ENCODE peak calls at places on chromosomes 2 and 18, in nine cellular contexts. A is BJ, K is left ventricle myocardium inferior, J is astrocyte, L is spleen, M is nephron progenitor cell, O is GM13977, Y is endothelial cell, U is neural progenitor cell. R is an unnamed sample.

GRCh38 chr2:96131818-96132745 is 6.2 kb downstream of the ASTL start:
- DNase-seq in L (no peak), M (no peak), Y (no peak), K (no peak), U (no peak), O (no peak), A (no peak), J (no peak), R (no peak)

GRCh38 chr2:120522151-120522751 is 176.3 kb downstream of the INHBB start:
- DNase-seq in M (no peak), A (no peak), U (peak; percentile 60), L (peak; percentile 69), K (peak; percentile 37), Y (no peak), O (no peak), J (no peak), R (no peak)

GRCh38 chr2:15352363-15352762 is 208.8 kb downstream of the NBAS start:
- DNase-seq in A (no peak), M (no peak), L (no peak), J (no peak), K (no peak), Y (no peak), U (no peak), O (no peak), R (no peak)

GRCh38 chr2:19235308-19235707 is 123.1 kb downstream of the OSR1 start:
- DNase-seq in Y (no peak), A (peak; percentile 47), K (no peak), M (no peak), J (peak; percentile 12), L (no peak), O (no peak), U (no peak), R (no peak)

GRCh38 chr2:159574246-159574645 is 42.1 kb downstream of the BAZ2B start:
- DNase-seq in Y (no peak), J (peak; percentile 12), L (no peak), U (no peak), K (no peak), O (no peak), M (no peak), A (peak; percentile 14), R (no peak)

GRCh38 chr2:14903709-14904374 is 271.3 kb downstream of the LRATD1 start:
- DNase-seq in J (no peak), K (no peak), Y (peak; percentile 70), O (peak; percentile 78), M (peak; percentile 60), A (no peak), U (peak; percentile 78), L (peak; percentile 77), R (peak; percentile 82)

GRCh38 chr2:230885467-230886130 is 20.9 kb downstream of the ITM2C start:
- DNase-seq in L (peak; percentile 76), M (peak; percentile 64), K (no peak), Y (no peak), J (peak; percentile 57), O (peak; percentile 64), U (peak; percentile 88), A (no peak), R (peak; percentile 79)

GRCh38 chr18:74204543-74205152 is 56.3 kb downstream of the TIMM21 start:
- DNase-seq in L (no peak), A (no peak), M (no peak), U (no peak), J (no peak), O (no peak), Y (no peak), K (no peak), R (no peak)

GRCh38 chr2:129906139-129906860 is 73.2 kb upstream of the RAB6C start:
- DNase-seq in L (no peak), J (no peak), U (no peak), M (no peak), Y (no peak), O (no peak), K (no peak), A (no peak), R (no peak)

GRCh38 chr2:102615620-102616436 is 3.5 kb upstream of the SLC9A2 start:
- DNase-seq in O (peak; percentile 82), Y (peak; percentile 40), L (peak; percentile 88), J (peak; percentile 24), U (peak; percentile 83), K (peak; percentile 35), A (no peak), M (peak; percentile 65), R (peak; percentile 72)

GRCh38 chr18:35807942-35808341 is 164.5 kb upstream of the RMP24 start:
- DNase-seq in Y (no peak), O (no peak), M (no peak), L (no peak), U (no peak), A (no peak), K (no peak), J (no peak), R (no peak)

GRCh38 chr2:71891719-71892118 is 255.9 kb downstream of the CYP26B1 start:
- DNase-seq in A (no peak), M (no peak), Y (no peak), K (no peak), J (no peak), L (no peak), U (no peak), O (no peak), R (peak; percentile 3)

GRCh38 chr18:73884868-73885267 is 262.8 kb downstream of the FBXO15 start:
- DNase-seq in J (no peak), L (no peak), Y (no peak), M (no peak), O (no peak), U (no peak), A (no peak), K (no peak), R (no peak)

GRCh38 chr2:42917374-42918017 is 125.1 kb upstream of the HAAO start:
- DNase-seq in L (no peak), J (peak; percentile 82), U (no peak), O (no peak), Y (no peak), K (no peak), A (peak; percentile 77), M (no peak), R (no peak)

GRCh38 chr18:24176727-24177416 is 38.0 kb downstream of the CABYR start:
- DNase-seq in O (peak; percentile 64), A (no peak), Y (peak; percentile 73), J (no peak), M (peak; percentile 72), L (peak; percentile 84), U (peak; percentile 86), K (peak; percentile 42), R (peak; percentile 72)

GRCh38 chr18:37778417-37779165 is 213.0 kb upstream of the CELF4 start:
- DNase-seq in K (peak; percentile 45), J (no peak), U (peak; percentile 88), O (peak; percentile 66), M (peak; percentile 92), Y (peak; percentile 89), L (peak; percentile 82), A (no peak), R (peak; percentile 72)

DNA sequence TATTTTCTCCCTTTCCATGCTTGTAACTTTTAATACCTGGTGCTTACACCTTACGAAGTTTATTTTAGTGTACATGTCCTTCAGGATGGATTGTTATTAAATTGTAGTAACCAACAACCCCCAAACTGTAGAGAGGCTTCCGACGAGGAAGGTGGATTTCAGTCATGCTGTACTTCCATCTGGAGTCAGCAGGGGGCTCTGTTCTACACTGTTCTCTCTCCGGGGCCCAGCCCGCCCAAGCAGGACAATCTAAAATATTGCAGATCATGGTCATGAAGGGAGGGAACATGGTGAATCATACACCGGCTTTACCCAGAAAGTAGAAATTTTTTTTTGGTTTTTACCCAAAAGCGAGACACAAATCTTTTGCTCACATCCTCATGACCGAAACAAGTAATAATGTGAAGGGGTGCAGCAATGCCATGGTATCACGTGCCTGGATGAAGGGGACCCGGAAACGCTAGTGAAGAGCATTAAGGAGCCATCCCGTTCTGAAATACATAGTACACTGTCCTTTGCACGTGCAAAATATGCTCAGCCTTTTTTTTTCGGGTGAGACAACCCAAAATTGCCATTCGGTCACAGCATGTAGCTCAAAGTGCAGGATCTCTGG is 884.8 kb downstream of the EPHA4 start:
- DNase-seq in M (peak; percentile 73), O (peak; percentile 47), A (no peak), K (peak; percentile 60), U (peak; percentile 72), J (peak; percentile 46), Y (peak; percentile 67), L (peak; percentile 77), R (peak; percentile 46)
- TF ChIP-seq CTCF in M (peak; percentile 82), O (peak; percentile 80), A (peak; percentile 87), K (peak; percentile 94), U (peak; percentile 95), J (peak; percentile 77), Y (peak; percentile 86), L (peak; percentile 52), R (peak; percentile 68)

DNA sequence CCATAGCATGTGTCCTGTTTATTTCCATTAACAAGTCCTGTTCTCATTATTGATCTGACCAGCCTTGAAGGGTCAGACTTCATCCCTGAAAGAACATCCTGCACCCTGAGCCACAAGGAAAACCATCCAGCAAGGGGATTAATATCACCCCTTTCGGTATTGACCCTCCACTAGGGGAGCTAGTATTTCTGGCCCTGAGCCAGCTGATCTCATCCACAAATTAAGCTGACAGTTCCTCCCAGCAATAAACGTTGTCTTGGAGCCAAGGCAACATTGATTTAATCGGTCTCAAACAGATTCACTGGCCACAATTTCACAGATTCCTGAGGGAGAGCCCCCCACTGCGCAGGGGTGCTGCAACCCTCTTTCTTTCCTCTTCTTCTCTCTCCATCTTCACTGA is 353.1 kb upstream of the FANCL start:
- DNase-seq in A (no peak), Y (peak; percentile 5), U (peak; percentile 6), K (no peak), O (no peak), L (no peak), M (peak; percentile 4), J (no peak), R (no peak)
- TF ChIP-seq CTCF in A (peak; percentile 13), Y (peak; percentile 27), U (peak; percentile 36), K (no peak), O (no peak), L (no peak), M (peak; percentile 33), J (no peak), R (no peak)

DNA sequence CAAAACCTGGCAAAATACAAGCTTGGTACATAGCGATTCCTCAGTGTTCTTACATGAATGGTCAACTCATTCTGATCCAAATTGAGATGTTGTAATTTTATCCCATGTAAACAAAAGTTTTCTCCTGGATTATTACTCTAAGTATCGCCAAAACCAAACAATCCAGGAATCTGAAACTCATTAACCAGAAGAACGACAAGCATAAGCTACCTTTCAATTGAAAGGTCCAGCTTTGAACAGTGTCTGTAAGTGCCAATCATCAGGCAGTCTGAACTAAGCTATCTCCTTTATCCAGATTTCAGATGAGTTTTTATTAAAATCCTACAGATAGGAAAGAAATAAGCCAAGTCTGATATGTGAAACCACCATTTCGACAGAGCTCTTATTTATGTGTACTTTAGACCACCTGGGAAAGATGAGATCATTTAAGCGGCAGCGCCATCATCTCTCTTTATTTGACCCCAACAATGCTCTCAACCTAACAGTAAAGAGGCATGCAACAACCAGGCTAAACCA is 2.3 kb downstream of the MEX3C start:
- DNase-seq in Y (no peak), U (peak; percentile 8), K (no peak), J (no peak), L (no peak), O (no peak), A (no peak), M (no peak), R (no peak)
- TF ChIP-seq CTCF in Y (no peak), U (no peak), K (no peak), J (no peak), L (no peak), O (no peak), A (no peak), M (no peak), R (no peak)

GRCh38 chr2:106638043-106638442 is 150.9 kb downstream of the CD8B2 start:
- DNase-seq in J (no peak), U (peak; percentile 28), A (no peak), O (peak; percentile 5), L (no peak), M (no peak), K (no peak), Y (no peak), R (peak; percentile 19)
- TF ChIP-seq CTCF in J (peak; percentile 31), U (peak; percentile 66), A (peak; percentile 31), O (peak; percentile 33), L (no peak), M (peak; percentile 50), K (peak; percentile 63), Y (peak; percentile 21), R (no peak)

R was measured in GM13976.